ENCODE peak calls at places on chromosomes 6 and 20, in ten cellular contexts. I is suprapubic skin, K is stomach, Y is tibial nerve, H is transverse colon, F is upper lobe of left lung, O is ovary, W is SK-N-SH, Q is A549, B is H1. L is an unnamed sample. For H3K4me1, the result is how much of the 10 kb centered on the place peaks cover.

GRCh38 chr6:152642578-152643375 is 5.6 kb upstream of the SYNE1 start:
- DNase-seq in Y (peak), B (peak), O (peak), F (peak), W (peak), Q (peak), I (no peak), H (no peak), K (peak), L (no peak)

GRCh38 chr6:166610104-166610503 is 16.9 kb downstream of the RPS6KA2 start:
- DNase-seq in K (no peak), I (no peak), B (no peak), Y (no peak), O (no peak), W (no peak), F (no peak), H (no peak), Q (no peak), L (no peak)

GRCh38 chr6:48074368-48074767 is 36.6 kb downstream of the PTCHD4 start:
- DNase-seq in B (no peak), I (no peak), Q (no peak), W (no peak), K (no peak), O (no peak), Y (no peak), F (no peak), H (no peak), L (no peak)

GRCh38 chr6:152399409-152399808 is 237.8 kb downstream of the SYNE1 start:
- DNase-seq in O (no peak), B (no peak), K (no peak), I (no peak), H (no peak), W (no peak), Y (no peak), F (peak), Q (no peak), L (peak)

GRCh38 chr20:12924126-12924525 is 84.6 kb upstream of the SPTLC3 start:
- DNase-seq in Q (no peak), O (no peak), Y (no peak), F (no peak), H (no peak), W (no peak), B (no peak), K (no peak), I (no peak), L (no peak)

GRCh38 chr6:127190552-127190951 is 72.1 kb downstream of the RSPO3 start:
- DNase-seq in I (no peak), Y (no peak), B (no peak), Q (peak), K (no peak), F (no peak), H (no peak), W (no peak), O (no peak), L (no peak)

GRCh38 chr20:58722877-58723627 is 30.5 kb downstream of the NPEPL1 start:
- DNase-seq in I (peak), H (no peak), Y (no peak), O (no peak), B (peak), W (no peak), K (no peak), F (no peak), Q (no peak), L (peak)

GRCh38 chr6:157045831-157046454 is 268.8 kb downstream of the ARID1B start:
- DNase-seq in F (no peak), Q (peak), O (no peak), W (peak), H (no peak), Y (no peak), K (no peak), B (no peak), I (no peak), L (no peak)

GRCh38 chr6:34559651-34560365 is 3.7 kb upstream of the SPDEF start:
- DNase-seq in K (no peak), Q (no peak), F (no peak), H (no peak), O (no peak), Y (no peak), I (no peak), W (no peak), B (no peak), L (no peak)

GRCh38 chr6:5412017-5412416 is 150.7 kb downstream of the FARS2 start:
- DNase-seq in Y (no peak), I (no peak), B (peak), H (no peak), F (no peak), Q (no peak), W (no peak), K (no peak), O (no peak), L (no peak)

GRCh38 chr6:111952326-111952725 is 79.1 kb upstream of the FYN start:
- DNase-seq in K (no peak), F (no peak), O (no peak), I (no peak), H (no peak), W (no peak), B (no peak), Q (no peak), Y (no peak), L (no peak)

GRCh38 chr20:10324198-10324836 is 105.7 kb downstream of the SNAP25 start:
- DNase-seq in Y (no peak), Q (no peak), W (no peak), K (no peak), F (no peak), B (no peak), I (no peak), H (no peak), O (no peak), L (no peak)

GRCh38 chr6:163526356-163526755 is 111.8 kb downstream of the QKI start:
- DNase-seq in W (no peak), F (no peak), B (no peak), H (no peak), I (no peak), Y (no peak), O (no peak), Q (no peak), K (no peak), L (no peak)

GRCh38 chr20:34262488-34263288 is 21.5 kb downstream of the ASIP start:
- DNase-seq in Q (no peak), F (peak), Y (no peak), W (no peak), O (peak), I (peak), B (no peak), K (peak), H (peak), L (peak)

GRCh38 chr6:121584591-121585369 is 149.3 kb downstream of the GJA1 start:
- DNase-seq in Y (no peak), Q (no peak), H (no peak), B (no peak), W (no peak), K (no peak), O (no peak), I (no peak), F (no peak), L (no peak)

GRCh38 chr6:14734416-14735340 is 511.2 kb upstream of the JARID2 start:
- DNase-seq in W (no peak), H (no peak), O (no peak), I (no peak), K (no peak), Q (peak), B (no peak), Y (peak), F (no peak), L (no peak)

GRCh38 chr6:112117554-112117953 is 30.2 kb downstream of the FAM229B start:
- DNase-seq in H (no peak), K (no peak), W (no peak), F (no peak), Q (peak), Y (no peak), I (no peak), O (no peak), B (no peak), L (no peak)

GRCh38 chr6:135094403-135094821 is 39.8 kb upstream of the HBS1L start:
- DNase-seq in W (no peak), O (no peak), I (no peak), H (no peak), Y (no peak), Q (no peak), F (no peak), K (no peak), B (no peak), L (no peak)

GRCh38 chr20:63856111-63856511 is 5.2 kb upstream of the ABHD16B start:
- DNase-seq in K (no peak), B (peak), Y (no peak), I (no peak), O (peak), W (no peak), F (no peak), H (no peak), Q (no peak), L (no peak)

GRCh38 chr6:127192911-127193503 is 73.7 kb upstream of the RNF146 start:
- DNase-seq in O (no peak), Q (no peak), Y (no peak), H (no peak), K (no peak), I (no peak), B (no peak), W (no peak), F (no peak), L (no peak)

GRCh38 chr20:63703976-63704748 is 3.6 kb downstream of the ARFRP1 start:
- DNase-seq in F (no peak), K (no peak), Y (no peak), B (no peak), Q (no peak), H (no peak), I (peak), O (no peak), W (no peak), L (peak)

GRCh38 chr20:25273541-25274358 is 25.9 kb downstream of the PYGB start:
- DNase-seq in W (no peak), O (no peak), H (peak), B (peak), I (peak), Y (no peak), Q (no peak), K (peak), F (no peak), L (peak)

GRCh38 chr20:25274481-25274880 is 26.6 kb downstream of the PYGB start:
- DNase-seq in W (no peak), Q (no peak), I (peak), F (peak), H (peak), K (peak), Y (no peak), B (peak), O (peak), L (peak)

GRCh38 chr20:25275813-25276532 is 28.1 kb downstream of the PYGB start:
- DNase-seq in K (peak), B (peak), F (peak), H (no peak), I (peak), Q (no peak), Y (no peak), O (peak), W (no peak), L (peak)

GRCh38 chr20:25276533-25277050 is 28.7 kb downstream of the PYGB start:
- DNase-seq in B (peak), W (no peak), F (no peak), Y (no peak), K (peak), O (peak), Q (no peak), H (peak), I (peak), L (peak)

DNA sequence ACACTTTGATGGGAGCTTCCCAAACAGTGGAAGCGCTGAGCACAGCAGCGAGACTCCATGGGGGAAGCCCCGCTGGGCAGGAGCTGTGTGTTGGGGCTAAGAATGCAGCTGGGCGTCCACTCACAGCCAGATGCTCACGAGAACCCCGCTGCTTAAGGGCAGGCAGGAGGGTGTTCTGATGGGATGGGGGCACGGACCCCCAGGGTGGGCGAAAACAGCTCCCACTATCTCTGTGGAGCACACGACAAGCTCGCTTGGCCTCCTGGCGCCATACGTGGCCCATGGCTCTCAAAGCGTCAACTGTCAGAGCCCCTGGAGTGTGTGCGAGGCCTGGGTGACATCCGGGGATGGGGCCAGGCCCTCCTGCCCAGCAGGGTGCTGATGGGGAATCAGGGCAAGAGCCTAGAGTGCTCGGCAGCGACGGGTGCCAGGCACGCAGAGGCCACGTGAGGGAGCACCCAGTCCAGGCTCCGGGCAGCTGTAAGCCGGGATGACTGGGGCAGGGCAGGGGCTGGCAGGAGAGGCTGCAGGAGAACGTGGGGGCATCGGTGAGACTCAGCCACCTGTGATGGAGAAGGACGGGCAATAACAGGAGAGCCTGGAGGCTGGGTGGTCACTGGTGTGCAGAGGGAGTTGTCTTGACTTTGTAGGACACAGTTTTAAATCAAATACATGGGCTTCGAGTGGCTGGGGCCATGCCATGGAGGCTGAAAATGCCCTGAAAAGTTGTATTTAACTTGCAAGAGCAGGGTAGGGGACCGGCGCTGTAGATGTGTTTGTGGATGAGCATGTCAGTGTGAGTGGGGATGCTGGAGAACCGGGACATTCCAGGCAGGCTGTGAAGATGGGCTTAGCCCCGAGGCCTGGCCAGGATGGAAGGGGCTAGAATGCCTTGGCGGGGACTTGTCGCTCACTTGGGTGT is 27.3 kb downstream of the PYGB start:
- DNase-seq in H (peak), O (peak), Q (no peak), W (no peak), K (peak), Y (no peak), I (peak), B (peak), F (peak), L (peak)
- H3K4me1 ChIP-seq in H (under half), O (under half), Q (under half), W (under half), K (under half), Y (under half), I (under half), B (under half), F (under half), L (under half)

GRCh38 chr6:53805725-53806124 is 10.9 kb downstream of the LRRC1 start:
- DNase-seq in I (no peak), K (no peak), O (no peak), F (no peak), Q (no peak), H (no peak), W (no peak), B (no peak), Y (no peak), L (no peak)
- TF ChIP-seq EP300 in I (no peak), K (no peak), O (no peak), F (no peak), Q (no peak), H (no peak), W (no peak), B (no peak), Y (no peak), L (no peak)

DNA sequence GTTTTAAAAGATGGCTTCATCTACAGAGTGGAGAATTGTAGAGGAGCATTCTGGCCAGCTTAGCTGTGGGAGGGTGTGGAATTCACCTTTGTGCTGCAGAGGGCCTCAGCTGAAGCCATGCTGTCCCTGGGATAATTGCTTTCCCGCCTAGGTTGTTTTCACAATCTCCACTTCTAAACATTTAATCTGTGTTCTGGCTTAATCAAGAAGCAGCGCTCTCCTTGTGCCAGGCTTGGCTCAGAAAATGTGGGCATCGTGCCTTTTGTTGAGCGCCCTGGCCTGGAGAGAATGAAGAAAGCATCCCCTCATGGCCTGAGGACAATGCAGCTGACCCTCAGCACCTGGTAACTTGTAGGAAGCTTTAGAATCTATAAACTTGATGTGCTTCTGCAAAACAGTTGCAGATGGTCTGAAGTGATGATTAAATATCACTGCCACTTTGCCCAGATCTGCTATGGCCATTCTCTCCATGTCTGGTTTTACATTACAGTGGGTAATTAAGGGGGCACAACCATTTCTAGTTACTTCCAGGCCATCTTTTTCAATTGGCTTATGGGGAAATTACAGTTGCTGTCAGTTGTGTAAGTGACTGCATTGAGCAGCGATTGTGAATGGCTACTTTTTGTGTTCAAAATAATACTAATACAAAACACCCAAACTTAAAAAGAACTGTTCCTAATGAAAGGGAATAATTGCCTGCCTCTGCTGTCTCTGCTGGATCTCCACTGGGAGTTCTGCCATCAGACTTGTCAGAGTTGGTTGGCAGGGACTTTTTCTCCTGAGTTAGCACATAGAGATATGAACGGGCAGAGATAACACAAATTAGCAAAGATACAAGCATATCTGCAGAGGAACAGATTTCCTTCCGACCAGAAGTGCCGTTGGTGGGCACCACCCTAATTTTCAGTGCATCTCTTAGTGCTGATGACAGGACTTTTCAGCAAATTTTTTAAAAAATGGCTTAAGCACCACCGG is 18.4 kb downstream of the CTNNBL1 start:
- DNase-seq in Q (no peak), K (peak), F (no peak), B (no peak), H (no peak), I (no peak), O (no peak), W (peak), Y (no peak), L (no peak)
- H3K4me1 ChIP-seq in Q (under half), K (half or more), F (under half), B (under half), H (under half), I (under half), O (under half), W (under half), Y (under half), L (under half)

DNA sequence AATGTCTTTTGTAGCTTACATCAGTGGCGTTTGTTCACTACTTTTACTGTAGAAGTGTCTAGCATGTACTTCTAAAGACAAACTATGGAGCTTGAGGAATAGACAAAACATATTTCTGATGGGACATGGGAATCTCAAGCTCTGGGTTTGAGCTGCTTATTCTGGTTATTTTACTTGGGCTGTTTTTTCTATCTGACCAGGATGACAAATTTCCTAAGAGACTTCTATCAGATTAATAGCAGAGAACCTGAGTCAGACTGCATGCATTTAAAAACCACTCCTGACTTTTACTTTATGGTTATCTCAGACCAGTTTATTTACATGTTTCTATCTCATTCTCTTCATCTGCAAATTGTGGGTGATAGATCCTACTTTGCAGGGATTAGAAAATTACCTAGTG is 1282.3 kb upstream of the GJE1 start:
- DNase-seq in Q (no peak), I (no peak), W (no peak), K (no peak), B (no peak), F (no peak), Y (no peak), O (no peak), H (no peak), L (no peak)
- TF ChIP-seq EP300 in Q (no peak), I (no peak), W (peak), K (no peak), B (no peak), F (no peak), Y (no peak), O (no peak), H (no peak), L (no peak)

DNA sequence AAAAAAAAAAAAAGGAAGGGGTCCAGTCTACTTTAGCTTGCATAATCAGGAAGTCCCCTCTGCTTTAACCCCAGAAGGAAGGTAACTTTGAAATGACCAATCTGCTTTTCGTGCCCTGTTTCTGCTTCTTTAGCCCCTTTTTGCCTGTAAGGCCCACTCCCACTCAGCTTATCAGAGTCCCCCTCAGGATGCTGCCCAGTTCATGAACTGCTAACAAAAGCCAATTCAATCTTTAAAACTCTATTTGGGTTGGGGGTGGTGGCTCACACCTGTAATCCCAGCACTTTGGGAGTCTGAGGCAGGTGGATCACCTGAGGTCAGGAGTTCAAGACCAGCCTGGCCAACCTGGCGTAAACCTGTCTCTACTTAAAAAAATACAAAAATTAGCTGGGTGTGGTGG is 12.3 kb downstream of the GHRH start:
- DNase-seq in Q (no peak), F (no peak), K (no peak), H (no peak), O (no peak), Y (no peak), I (no peak), B (no peak), W (no peak), L (no peak)
- H3K4me1 ChIP-seq in Q (under half), F (under half), K (under half), H (under half), O (under half), Y (under half), I (under half), B (under half), W (under half), L (under half)

GRCh38 chr6:161199845-161200244 is 74.0 kb downstream of the AGPAT4 start:
- DNase-seq in I (no peak), H (no peak), K (no peak), Q (no peak), F (no peak), W (no peak), O (no peak), Y (no peak), B (no peak), L (no peak)
- TF ChIP-seq EP300 in I (no peak), H (no peak), K (no peak), Q (no peak), F (no peak), W (no peak), O (no peak), Y (no peak), B (no peak), L (no peak)

L was measured in sigmoid colon.